ENCODE peak calls at places on chromosome 15, in six cellular contexts. T is fibroblast of pulmonary artery, X is GM06990, G is heart right ventricle, W is fibroblast of lung, Y is mesothelial cell of epicardium. L is an unnamed sample.

GRCh38 chr15:43406192-43406591 is 35.3 kb downstream of the TUBGCP4 start:
- DNase-seq in X (no peak), W (no peak), Y (no peak), G (no peak), T (no peak), L (no peak)

GRCh38 chr15:68552773-68553172 is 26.0 kb upstream of the CORO2B start:
- DNase-seq in G (no peak), W (peak), X (no peak), T (no peak), Y (peak), L (no peak)

GRCh38 chr15:48331796-48332641 is 790 bp downstream of the DUT start:
- DNase-seq in X (peak), Y (peak), G (peak), T (peak), W (peak), L (peak)

GRCh38 chr15:74208901-74209559 is 6.4 kb upstream of the STRA6 start:
- DNase-seq in W (peak), G (no peak), T (peak), Y (no peak), X (no peak), L (no peak)

GRCh38 chr15:34799825-34800168 is 4.4 kb upstream of the ACTC1 start:
- DNase-seq in G (no peak), X (no peak), Y (no peak), W (no peak), T (no peak), L (no peak)

GRCh38 chr15:89385596-89386242 is 51.1 kb upstream of the POLG start:
- DNase-seq in X (no peak), W (peak), T (no peak), Y (no peak), G (no peak), L (no peak)

GRCh38 chr15:75578206-75578947 is 738 bp downstream of the PTPN9 start:
- DNase-seq in G (peak), W (peak), Y (peak), X (peak), T (no peak), L (peak)

GRCh38 chr15:59437777-59438574 is at the start of gene FAM81A:
- DNase-seq in X (peak), Y (peak), W (peak), T (peak), G (peak), L (peak)

GRCh38 chr15:64877435-64877834 is 34.3 kb upstream of the ANKDD1A start:
- DNase-seq in T (peak), G (peak), W (no peak), X (no peak), Y (no peak), L (peak)

GRCh38 chr15:28913171-28913765 is 27.5 kb downstream of the APBA2 start:
- DNase-seq in G (no peak), W (peak), T (peak), Y (no peak), X (no peak), L (no peak)

GRCh38 chr15:40793216-40793989 is 13.5 kb upstream of the ZFYVE19 start:
- DNase-seq in G (no peak), Y (no peak), X (no peak), T (peak), W (peak), L (no peak)

GRCh38 chr15:90160781-90161727 is 40.1 kb upstream of the SEMA4B start:
- DNase-seq in Y (no peak), T (no peak), X (no peak), G (no peak), W (no peak), L (no peak)

GRCh38 chr15:38683382-38684242 is 119.0 kb upstream of the RASGRP1 start:
- DNase-seq in T (peak), W (peak), G (peak), Y (peak), X (no peak), L (no peak)

GRCh38 chr15:76448755-76449154 is 112.2 kb downstream of the ISL2 start:
- DNase-seq in T (no peak), G (no peak), Y (no peak), W (peak), X (no peak), L (no peak)

GRCh38 chr15:90020041-90020735 is 19.1 kb downstream of the ZNF710 start:
- DNase-seq in T (no peak), X (no peak), G (no peak), Y (no peak), W (no peak), L (peak)

GRCh38 chr15:29337156-29337959 is 67.7 kb upstream of the NSMCE3 start:
- DNase-seq in X (no peak), G (no peak), T (peak), Y (no peak), W (peak), L (no peak)

GRCh38 chr15:50872832-50873231 is 35.7 kb upstream of the AP4E1 start:
- DNase-seq in T (no peak), W (no peak), X (no peak), Y (no peak), G (no peak), L (no peak)

GRCh38 chr15:83844742-83845141 is 190.8 kb downstream of the ADAMTSL3 start:
- DNase-seq in W (no peak), G (no peak), X (no peak), Y (no peak), T (no peak), L (no peak)

GRCh38 chr15:82132116-82132515 is 86.3 kb upstream of the MEX3B start:
- DNase-seq in X (no peak), Y (no peak), T (no peak), W (peak), G (no peak), L (no peak)

GRCh38 chr15:38090648-38091047 is 156.2 kb downstream of the TMCO5A start:
- DNase-seq in G (no peak), Y (no peak), X (no peak), W (no peak), T (no peak), L (no peak)

GRCh38 chr15:52162260-52162659 is 28.9 kb downstream of the GNB5 start:
- DNase-seq in G (no peak), Y (no peak), T (no peak), W (peak), X (no peak), L (no peak)

GRCh38 chr15:58602823-58603222 is 146.7 kb downstream of the ADAM10 start:
- DNase-seq in X (no peak), Y (no peak), T (no peak), W (no peak), G (no peak), L (no peak)

GRCh38 chr15:67175643-67176071 is 78.8 kb downstream of the AAGAB start:
- DNase-seq in G (no peak), X (no peak), W (no peak), Y (no peak), T (peak), L (peak)

GRCh38 chr15:85673326-85673725 is 121.4 kb downstream of the KLHL25 start:
- DNase-seq in G (no peak), Y (no peak), X (no peak), T (no peak), W (no peak), L (no peak)

GRCh38 chr15:67839358-67839928 is 402 bp downstream of the RNU6-1 start:
- DNase-seq in G (no peak), T (peak), Y (no peak), X (no peak), W (peak), L (no peak)

GRCh38 chr15:75153084-75153483 is 48.6 kb upstream of the C15orf39 start:
- DNase-seq in Y (no peak), X (no peak), G (no peak), T (peak), W (peak), L (no peak)